ENCODE peak calls at places on chromosomes 13 and 19, in five cellular contexts. Q is CD4-positive, CD25-positive, alpha-beta regulatory T cell; S is PC-3; T is prostate gland; L is CD8-positive, alpha-beta memory T cell. E is an unnamed sample.

GRCh38 chr13:85417807-85418206 is 381.4 kb downstream of the SLITRK6 start:
- DNase-seq in Q (no peak), S (no peak), T (no peak), L (no peak), E (no peak)

GRCh38 chr13:56837161-56837560 is 303.6 kb upstream of the PRR20A start:
- DNase-seq in Q (no peak), S (no peak), T (no peak), L (no peak), E (no peak)

GRCh38 chr19:33306191-33306590 is 3.9 kb upstream of the CEBPA start:
- DNase-seq in Q (no peak), S (no peak), T (no peak), L (no peak), E (no peak)

GRCh38 chr13:103539721-103540120 is 473.5 kb upstream of the SLC10A2 start:
- DNase-seq in Q (no peak), S (no peak), T (no peak), L (no peak), E (no peak)

GRCh38 chr13:106887686-106888085 is 319.7 kb upstream of the ARGLU1 start:
- DNase-seq in Q (no peak), S (no peak), T (no peak), L (no peak), E (no peak)

GRCh38 chr19:48925240-48925843 is 8.2 kb upstream of the DHDH start:
- DNase-seq in Q (no peak), S (peak; percentile 67), T (no peak), L (no peak), E (no peak)

GRCh38 chr13:110336681-110337080 is 29.6 kb downstream of the COL4A2 start:
- DNase-seq in Q (no peak), S (no peak), T (no peak), L (no peak), E (no peak)

GRCh38 chr19:29448046-29448445 is 77.7 kb upstream of the VSTM2B start:
- DNase-seq in Q (no peak), S (no peak), T (no peak), L (no peak), E (no peak)

GRCh38 chr13:46327256-46327655 is 59.8 kb downstream of the RUBCNL start:
- DNase-seq in Q (no peak), S (no peak), T (no peak), L (no peak), E (no peak)

GRCh38 chr13:98221234-98221633 is 44.2 kb upstream of the RNF113B start:
- DNase-seq in Q (no peak), S (no peak), T (no peak), L (no peak), E (no peak)

GRCh38 chr19:19470579-19470978 is 44.8 kb downstream of the TSSK6 start:
- DNase-seq in Q (no peak), S (no peak), T (no peak), L (no peak), E (no peak)

GRCh38 chr13:76822691-76823267 is 63.4 kb downstream of the KCTD12 start:
- DNase-seq in Q (peak; percentile 10), S (peak; percentile 53), T (no peak), L (no peak), E (no peak)

GRCh38 chr13:109904218-109904617 is 117.8 kb upstream of the IRS2 start:
- DNase-seq in Q (no peak), S (no peak), T (no peak), L (no peak), E (no peak)

GRCh38 chr13:99636728-99637353 is 135.6 kb downstream of the TM9SF2 start:
- DNase-seq in Q (no peak), S (no peak), T (no peak), L (no peak), E (no peak)

GRCh38 chr19:40690050-40690698 is at the start of gene NUMBL:
- DNase-seq in Q (no peak), S (no peak), T (no peak), L (no peak), E (no peak)

GRCh38 chr13:106814389-106814903 is 246.5 kb upstream of the ARGLU1 start:
- DNase-seq in Q (no peak), S (no peak), T (no peak), L (no peak), E (no peak)

GRCh38 chr19:7787141-7787540 is 24.1 kb downstream of the CLEC4M start:
- DNase-seq in Q (no peak), S (no peak), T (no peak), L (no peak), E (no peak)

GRCh38 chr19:18295034-18295451 is 13.6 kb upstream of the JUND start:
- DNase-seq in Q (no peak), S (no peak), T (no peak), L (no peak), E (no peak)

GRCh38 chr19:18293642-18294466 is 12.4 kb upstream of the JUND start:
- DNase-seq in Q (no peak), S (no peak), T (no peak), L (peak; percentile 43), E (no peak)

GRCh38 chr19:18292810-18293641 is 11.6 kb upstream of the JUND start:
- DNase-seq in Q (peak; percentile 17), S (peak; percentile 8), T (peak; percentile 45), L (peak; percentile 60), E (peak; percentile 91)

GRCh38 chr19:18292460-18292809 is 11.0 kb upstream of the JUND start:
- DNase-seq in Q (peak; percentile 42), S (no peak), T (peak; percentile 60), L (peak; percentile 61), E (no peak)

GRCh38 chr19:18294467-18294864 is 13.0 kb upstream of the JUND start:
- DNase-seq in Q (peak; percentile 92), S (peak; percentile 61), T (peak; percentile 41), L (peak; percentile 98), E (peak; percentile 78)
- H3K27ac ChIP-seq in Q (peak overlapping the region; percentile 99), S (no peak overlapping the region), T (no peak overlapping the region), L (peak overlapping the region; percentile 99), E (no peak overlapping the region)

GRCh38 chr13:27971236-27971645 is 2.1 kb upstream of the CDX2 start:
- DNase-seq in Q (no peak), S (no peak), T (no peak), L (no peak), E (no peak)
- H3K27me3 ChIP-seq in Q (peaks cover 23% of the 10 kb centered on the region), S (peaks cover 40% of the 10 kb centered on the region), T (peaks cover 71% of the 10 kb centered on the region), L (peaks cover 34% of the 10 kb centered on the region), E (no peaks in the 10 kb centered on the region)

GRCh38 chr19:2326699-2327360 is 1.6 kb downstream of the LSM7 start:
- DNase-seq in Q (no peak), S (no peak), T (no peak), L (no peak), E (no peak)
- H3K27ac ChIP-seq in Q (peak overlapping the region; percentile 80), S (no peak overlapping the region), T (no peak overlapping the region), L (peak overlapping the region; percentile 79), E (no peak overlapping the region)

GRCh38 chr19:45601524-45602522 is at the start of gene GPR4:
- DNase-seq in Q (no peak), S (peak; percentile 6), T (no peak), L (no peak), E (no peak)
- H3K27me3 ChIP-seq in Q (peaks cover 37% of the 10 kb centered on the region), S (no peaks in the 10 kb centered on the region), T (peaks cover 15% of the 10 kb centered on the region), L (peaks cover 67% of the 10 kb centered on the region), E (no peaks in the 10 kb centered on the region)

E was measured in aorta.